ENCODE peak calls at places on chromosomes 11 and 22, in nine cellular contexts. A, W, I, H, L, S, Z, G and Y are unnamed samples.

GRCh38 chr11:118170892-118171273 is 5.6 kb downstream of the SCN2B start:
- DNase-seq in W (no peak), H (no peak), S (no peak), A (no peak), L (no peak), I (no peak), Z (no peak), G (no peak), Y (no peak)

GRCh38 chr11:130166457-130166784 is 6.8 kb downstream of the ST14 start:
- DNase-seq in H (peak), S (peak), G (peak), L (peak), A (peak), W (no peak), Z (no peak), I (no peak), Y (no peak)

GRCh38 chr11:74846770-74847169 is 98.1 kb downstream of the RNF169 start:
- DNase-seq in A (peak), L (no peak), I (no peak), Z (no peak), W (no peak), G (no peak), H (no peak), S (no peak), Y (no peak)

GRCh38 chr11:69355959-69356702 is 62.2 kb downstream of the MYEOV start:
- DNase-seq in L (no peak), W (no peak), A (no peak), I (no peak), G (no peak), S (no peak), H (peak), Z (no peak), Y (no peak)

GRCh38 chr11:114317738-114318137 is 21.5 kb downstream of the NNMT start:
- DNase-seq in A (peak), W (no peak), L (peak), Z (peak), S (peak), H (peak), I (no peak), G (peak), Y (peak)

GRCh38 chr11:16611395-16612233 is 126.8 kb upstream of the C11orf58 start:
- DNase-seq in S (no peak), W (no peak), L (no peak), H (no peak), G (no peak), Z (no peak), A (no peak), I (no peak), Y (peak)

GRCh38 chr11:2302280-2302843 is 549 bp downstream of the TSPAN32 start:
- DNase-seq in L (no peak), H (peak), A (no peak), S (peak), I (peak), W (peak), G (no peak), Z (no peak), Y (no peak)

GRCh38 chr11:73219396-73220285 is 1.6 kb downstream of the P2RY2 start:
- DNase-seq in W (no peak), G (no peak), Z (no peak), S (no peak), H (no peak), A (no peak), L (no peak), I (no peak), Y (no peak)

GRCh38 chr22:40403651-40404050 is 33.3 kb downstream of the SGSM3 start:
- DNase-seq in Z (no peak), L (no peak), A (no peak), W (no peak), S (no peak), I (no peak), H (no peak), G (no peak), Y (no peak)

GRCh38 chr11:118202599-118203422 is 22.0 kb downstream of the JAML start:
- DNase-seq in S (no peak), A (no peak), Z (no peak), G (no peak), L (no peak), H (peak), W (no peak), I (no peak), Y (no peak)

GRCh38 chr22:21965762-21966288 is 13.2 kb upstream of the PPM1F start:
- DNase-seq in G (no peak), L (no peak), A (no peak), W (no peak), Z (no peak), I (no peak), H (no peak), S (no peak), Y (no peak)

GRCh38 chr11:11251394-11251970 is 101.6 kb downstream of the CSNK2A3 start:
- DNase-seq in G (no peak), S (no peak), W (no peak), L (no peak), I (no peak), Z (no peak), H (no peak), A (no peak), Y (no peak)

GRCh38 chr11:57567512-57568329 is at the start of gene UBE2L6:
- DNase-seq in I (peak), W (no peak), S (peak), A (peak), L (peak), Z (peak), H (peak), G (no peak), Y (peak)

GRCh38 chr22:17007852-17008731 is at the start of gene GAB4:
- DNase-seq in I (no peak), W (no peak), Z (no peak), L (no peak), S (no peak), G (no peak), H (no peak), A (no peak), Y (no peak)

GRCh38 chr11:105838668-105839403 is 183.2 kb downstream of the MSANTD4 start:
- DNase-seq in W (no peak), I (no peak), G (no peak), L (peak), Z (no peak), H (no peak), A (peak), S (peak), Y (no peak)

GRCh38 chr11:71214553-71215371 is 37.6 kb downstream of the SHANK2 start:
- DNase-seq in H (no peak), S (no peak), A (no peak), Z (no peak), G (no peak), W (no peak), L (no peak), I (no peak), Y (no peak)

GRCh38 chr11:119306373-119306890 is 10.5 kb downstream of the MCAM start:
- DNase-seq in I (no peak), A (peak), G (no peak), W (no peak), S (peak), H (no peak), Z (peak), L (peak), Y (no peak)

GRCh38 chr11:119305556-119306372 is 11.2 kb downstream of the MCAM start:
- DNase-seq in I (no peak), S (no peak), W (no peak), Z (no peak), H (no peak), G (no peak), A (no peak), L (no peak), Y (no peak)

GRCh38 chr11:119307974-119308373 is 9.0 kb downstream of the MCAM start:
- DNase-seq in G (no peak), H (no peak), L (no peak), Z (no peak), W (no peak), I (no peak), A (no peak), S (no peak), Y (no peak)

GRCh38 chr11:119309411-119309810 is 7.5 kb downstream of the MCAM start:
- DNase-seq in W (no peak), A (no peak), S (no peak), I (no peak), G (no peak), H (no peak), L (no peak), Z (no peak), Y (no peak)

DNA sequence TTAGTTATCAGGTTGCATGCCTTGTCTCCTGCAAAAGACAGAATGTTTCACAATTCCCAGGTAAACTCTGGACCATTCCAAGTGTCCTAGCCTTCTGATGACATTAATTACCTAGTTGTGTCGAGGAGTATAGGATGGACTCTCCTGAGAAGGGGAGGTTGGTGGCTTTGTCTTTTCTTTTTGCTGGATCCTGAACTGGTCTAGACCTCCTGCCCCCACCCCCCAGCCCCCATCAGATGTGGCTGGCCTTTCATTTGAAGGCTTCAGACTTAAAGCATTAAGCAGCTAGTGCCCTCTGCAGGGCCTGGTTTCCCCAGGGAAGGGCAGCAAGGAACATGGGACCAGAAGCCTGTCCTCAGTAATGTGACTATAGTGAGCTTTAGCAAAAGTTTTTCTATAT is 9.7 kb downstream of the MCAM start:
- DNase-seq in W (no peak), G (no peak), S (peak), H (no peak), A (no peak), L (no peak), I (no peak), Z (no peak), Y (no peak)
- TF ChIP-seq CTCF in W (no peak), G (no peak), S (no peak), H (no peak), A (no peak), L (no peak), I (no peak), Z (no peak), Y (no peak)

GRCh38 chr22:36454916-36455570 is 26.4 kb downstream of the TXN2 start:
- DNase-seq in A (peak), W (peak), S (peak), I (peak), G (no peak), H (peak), Z (peak), L (peak), Y (peak)
- TF ChIP-seq CTCF in A (no peak), W (no peak), S (no peak), I (no peak), G (no peak), H (no peak), Z (no peak), L (no peak), Y (peak)

GRCh38 chr11:46216765-46217089 is 60.7 kb upstream of the CREB3L1 start:
- DNase-seq in A (no peak), L (no peak), S (no peak), G (no peak), I (no peak), H (no peak), W (no peak), Z (no peak), Y (no peak)
- TF ChIP-seq CTCF in A (no peak), L (no peak), S (no peak), G (no peak), I (no peak), H (no peak), W (no peak), Z (no peak), Y (no peak)

GRCh38 chr11:22670803-22671202 is 4.4 kb downstream of the GAS2 start:
- DNase-seq in I (no peak), A (no peak), S (peak), G (no peak), Z (no peak), W (no peak), L (no peak), H (no peak), Y (no peak)
- TF ChIP-seq CTCF in I (no peak), A (no peak), S (no peak), G (peak), Z (no peak), W (no peak), L (no peak), H (no peak), Y (peak)

DNA sequence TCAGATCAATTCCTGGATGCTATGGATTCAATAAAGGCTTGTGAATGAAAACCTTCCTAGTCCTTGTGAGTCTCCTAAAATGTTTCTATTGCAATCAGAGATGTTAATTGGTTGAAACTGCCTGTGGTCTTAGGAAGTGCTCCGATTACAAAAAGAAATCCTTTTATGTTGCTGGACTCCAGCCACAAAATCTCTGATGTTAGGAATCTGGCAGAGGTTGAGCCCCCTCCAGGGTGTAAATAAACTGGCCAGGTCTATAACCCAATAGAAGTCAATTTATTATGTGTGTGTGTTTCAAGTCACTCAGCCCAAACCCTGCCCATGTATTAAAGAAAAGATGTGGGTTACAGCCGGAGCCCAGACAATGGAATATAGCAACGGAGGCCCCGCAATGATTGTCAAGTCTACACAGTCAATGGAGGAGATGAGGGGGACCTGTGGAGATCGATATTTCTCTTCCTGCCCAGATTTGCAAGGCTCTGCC is 218.1 kb upstream of the SORL1-AS1 start:
- DNase-seq in G (no peak), W (no peak), H (no peak), Z (no peak), I (no peak), L (peak), A (no peak), S (no peak), Y (no peak)
- TF ChIP-seq CTCF in G (no peak), W (no peak), H (no peak), Z (no peak), I (no peak), L (no peak), A (no peak), S (no peak), Y (no peak)

DNA sequence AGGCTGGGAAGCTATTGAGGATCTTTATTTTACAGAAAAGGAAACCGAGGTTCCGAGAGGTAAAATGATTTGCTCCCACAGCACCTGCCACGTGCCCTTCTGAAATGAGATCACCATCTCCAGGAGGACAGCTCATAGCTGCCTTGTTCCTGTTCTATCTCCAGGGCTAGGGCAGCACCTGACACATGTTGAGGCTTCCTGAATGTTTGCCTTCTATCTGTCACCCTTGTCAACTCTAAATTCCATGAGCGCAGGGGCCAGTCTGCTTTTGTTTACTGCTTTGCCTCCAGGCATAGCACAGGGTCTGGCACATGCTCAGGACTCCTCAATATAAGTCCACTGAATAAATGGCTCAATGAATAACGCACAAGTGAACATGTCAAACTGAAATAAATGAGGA is 24.1 kb downstream of the ASCC2 start:
- DNase-seq in L (no peak), A (no peak), Z (no peak), G (no peak), I (peak), H (no peak), S (no peak), W (no peak), Y (no peak)
- TF ChIP-seq CTCF in L (no peak), A (no peak), Z (no peak), G (no peak), I (no peak), H (no peak), S (no peak), W (no peak), Y (no peak)

GRCh38 chr11:32659672-32660071 is 76.0 kb downstream of the EIF3M start:
- DNase-seq in H (no peak), G (no peak), L (peak), S (no peak), A (peak), I (no peak), Z (no peak), W (no peak), Y (no peak)
- TF ChIP-seq CTCF in H (no peak), G (no peak), L (no peak), S (no peak), A (no peak), I (no peak), Z (no peak), W (no peak), Y (no peak)